ENCODE peak calls at places on chromosomes 11 and 22, in six cellular contexts. One of them, this sample, is unnamed.

GRCh38 chr22:23833017-23833795 is 5.6 kb downstream of the DERL3 start:
- DNase-seq in activated B cell treated with CpG ODN at 0.5 μM for 24 hours: peak
- DNase-seq in ACHN: no peak
- DNase-seq in CD4-positive, CD25-positive, alpha-beta regulatory T cell: no peak
- DNase-seq in hepatic stellate cell: no peak
- DNase-seq in globus pallidus: no peak
- DNase-seq in this sample: no peak

GRCh38 chr11:57001674-57002401 is 13.1 kb downstream of the OR5AK2 start:
- DNase-seq in activated B cell treated with CpG ODN at 0.5 μM for 24 hours: no peak
- DNase-seq in ACHN: no peak
- DNase-seq in CD4-positive, CD25-positive, alpha-beta regulatory T cell: no peak
- DNase-seq in hepatic stellate cell: no peak
- DNase-seq in globus pallidus: no peak
- DNase-seq in this sample: no peak

GRCh38 chr22:33539902-33540751 is 380.1 kb downstream of the LARGE1 start:
- DNase-seq in activated B cell treated with CpG ODN at 0.5 μM for 24 hours: no peak
- DNase-seq in ACHN: peak
- DNase-seq in CD4-positive, CD25-positive, alpha-beta regulatory T cell: no peak
- DNase-seq in hepatic stellate cell: peak
- DNase-seq in globus pallidus: peak
- DNase-seq in this sample: no peak

GRCh38 chr22:22848364-22848866 is 39.2 kb upstream of the IGLL5 start:
- DNase-seq in activated B cell treated with CpG ODN at 0.5 μM for 24 hours: peak
- DNase-seq in ACHN: peak
- DNase-seq in CD4-positive, CD25-positive, alpha-beta regulatory T cell: peak
- DNase-seq in hepatic stellate cell: peak
- DNase-seq in globus pallidus: peak
- DNase-seq in this sample: peak

GRCh38 chr11:10581481-10582019 is 13.1 kb upstream of the LYVE1 start:
- DNase-seq in activated B cell treated with CpG ODN at 0.5 μM for 24 hours: no peak
- DNase-seq in ACHN: no peak
- DNase-seq in CD4-positive, CD25-positive, alpha-beta regulatory T cell: no peak
- DNase-seq in hepatic stellate cell: no peak
- DNase-seq in globus pallidus: peak
- DNase-seq in this sample: no peak

GRCh38 chr11:67265633-67266423 is 445 bp upstream of the GRK2 start:
- DNase-seq in activated B cell treated with CpG ODN at 0.5 μM for 24 hours: peak
- DNase-seq in ACHN: peak
- DNase-seq in CD4-positive, CD25-positive, alpha-beta regulatory T cell: peak
- DNase-seq in hepatic stellate cell: peak
- DNase-seq in globus pallidus: peak
- DNase-seq in this sample: peak

GRCh38 chr11:65873280-65874156 is 918 bp upstream of the EFEMP2 start:
- DNase-seq in activated B cell treated with CpG ODN at 0.5 μM for 24 hours: peak
- DNase-seq in ACHN: peak
- DNase-seq in CD4-positive, CD25-positive, alpha-beta regulatory T cell: peak
- DNase-seq in hepatic stellate cell: peak
- DNase-seq in globus pallidus: peak
- DNase-seq in this sample: peak

GRCh38 chr11:76008474-76008873 is 193.5 kb downstream of the UVRAG start:
- DNase-seq in activated B cell treated with CpG ODN at 0.5 μM for 24 hours: no peak
- DNase-seq in ACHN: no peak
- DNase-seq in CD4-positive, CD25-positive, alpha-beta regulatory T cell: no peak
- DNase-seq in hepatic stellate cell: peak
- DNase-seq in globus pallidus: no peak
- DNase-seq in this sample: no peak

GRCh38 chr11:10390375-10390774 is 64.7 kb upstream of the AMPD3 start:
- DNase-seq in activated B cell treated with CpG ODN at 0.5 μM for 24 hours: no peak
- DNase-seq in ACHN: no peak
- DNase-seq in CD4-positive, CD25-positive, alpha-beta regulatory T cell: no peak
- DNase-seq in hepatic stellate cell: no peak
- DNase-seq in globus pallidus: no peak
- DNase-seq in this sample: no peak

GRCh38 chr11:128409476-128409875 is 177.9 kb downstream of the ETS1 start:
- DNase-seq in activated B cell treated with CpG ODN at 0.5 μM for 24 hours: no peak
- DNase-seq in ACHN: no peak
- DNase-seq in CD4-positive, CD25-positive, alpha-beta regulatory T cell: no peak
- DNase-seq in hepatic stellate cell: no peak
- DNase-seq in globus pallidus: no peak
- DNase-seq in this sample: no peak

GRCh38 chr11:1565173-1565903 is 6.7 kb downstream of the DUSP8 start:
- DNase-seq in activated B cell treated with CpG ODN at 0.5 μM for 24 hours: no peak
- DNase-seq in ACHN: no peak
- DNase-seq in CD4-positive, CD25-positive, alpha-beta regulatory T cell: no peak
- DNase-seq in hepatic stellate cell: no peak
- DNase-seq in globus pallidus: no peak
- DNase-seq in this sample: peak

GRCh38 chr11:17531071-17531817 is 13.0 kb downstream of the USH1C start:
- DNase-seq in activated B cell treated with CpG ODN at 0.5 μM for 24 hours: no peak
- DNase-seq in ACHN: no peak
- DNase-seq in CD4-positive, CD25-positive, alpha-beta regulatory T cell: no peak
- DNase-seq in hepatic stellate cell: no peak
- DNase-seq in globus pallidus: no peak
- DNase-seq in this sample: no peak

GRCh38 chr11:133842053-133842452 is 3.3 kb downstream of the SPATA19 start:
- DNase-seq in activated B cell treated with CpG ODN at 0.5 μM for 24 hours: no peak
- DNase-seq in ACHN: no peak
- DNase-seq in CD4-positive, CD25-positive, alpha-beta regulatory T cell: no peak
- DNase-seq in hepatic stellate cell: no peak
- DNase-seq in globus pallidus: no peak
- DNase-seq in this sample: no peak

GRCh38 chr11:107770546-107770945 is 58.7 kb upstream of the SLN start:
- DNase-seq in activated B cell treated with CpG ODN at 0.5 μM for 24 hours: no peak
- DNase-seq in ACHN: no peak
- DNase-seq in CD4-positive, CD25-positive, alpha-beta regulatory T cell: no peak
- DNase-seq in hepatic stellate cell: peak
- DNase-seq in globus pallidus: no peak
- DNase-seq in this sample: no peak

GRCh38 chr11:88474655-88475054 is 137.1 kb upstream of the CTSC start:
- DNase-seq in activated B cell treated with CpG ODN at 0.5 μM for 24 hours: no peak
- DNase-seq in ACHN: no peak
- DNase-seq in CD4-positive, CD25-positive, alpha-beta regulatory T cell: no peak
- DNase-seq in hepatic stellate cell: no peak
- DNase-seq in globus pallidus: no peak
- DNase-seq in this sample: no peak

GRCh38 chr11:11989774-11990744 is 18.4 kb downstream of the DKK3 start:
- DNase-seq in activated B cell treated with CpG ODN at 0.5 μM for 24 hours: no peak
- DNase-seq in ACHN: no peak
- DNase-seq in CD4-positive, CD25-positive, alpha-beta regulatory T cell: no peak
- DNase-seq in hepatic stellate cell: no peak
- DNase-seq in globus pallidus: no peak
- DNase-seq in this sample: no peak

GRCh38 chr11:124520253-124520854 is 23.1 kb downstream of the OR8B12 start:
- DNase-seq in activated B cell treated with CpG ODN at 0.5 μM for 24 hours: no peak
- DNase-seq in ACHN: no peak
- DNase-seq in CD4-positive, CD25-positive, alpha-beta regulatory T cell: no peak
- DNase-seq in hepatic stellate cell: no peak
- DNase-seq in globus pallidus: no peak
- DNase-seq in this sample: no peak

GRCh38 chr11:62921573-62922188 is 518 bp upstream of the CHRM1 start:
- DNase-seq in activated B cell treated with CpG ODN at 0.5 μM for 24 hours: no peak
- DNase-seq in ACHN: no peak
- DNase-seq in CD4-positive, CD25-positive, alpha-beta regulatory T cell: no peak
- DNase-seq in hepatic stellate cell: peak
- DNase-seq in globus pallidus: no peak
- DNase-seq in this sample: no peak

GRCh38 chr22:32985899-32986772 is 72.0 kb downstream of the SYN3 start:
- DNase-seq in activated B cell treated with CpG ODN at 0.5 μM for 24 hours: no peak
- DNase-seq in ACHN: peak
- DNase-seq in CD4-positive, CD25-positive, alpha-beta regulatory T cell: peak
- DNase-seq in hepatic stellate cell: peak
- DNase-seq in globus pallidus: peak
- DNase-seq in this sample: peak

GRCh38 chr11:130403301-130403804 is 25.1 kb downstream of the ADAMTS8 start:
- DNase-seq in activated B cell treated with CpG ODN at 0.5 μM for 24 hours: no peak
- DNase-seq in ACHN: peak
- DNase-seq in CD4-positive, CD25-positive, alpha-beta regulatory T cell: no peak
- DNase-seq in hepatic stellate cell: peak
- DNase-seq in globus pallidus: peak
- DNase-seq in this sample: peak

GRCh38 chr11:66277475-66278391 is at the start of gene CNIH2:
- DNase-seq in activated B cell treated with CpG ODN at 0.5 μM for 24 hours: peak
- DNase-seq in ACHN: peak
- DNase-seq in CD4-positive, CD25-positive, alpha-beta regulatory T cell: peak
- DNase-seq in hepatic stellate cell: peak
- DNase-seq in globus pallidus: no peak
- DNase-seq in this sample: no peak

GRCh38 chr11:131371791-131372104 is 1.3 kb downstream of the NTM start:
- DNase-seq in activated B cell treated with CpG ODN at 0.5 μM for 24 hours: no peak
- DNase-seq in ACHN: no peak
- DNase-seq in CD4-positive, CD25-positive, alpha-beta regulatory T cell: no peak
- DNase-seq in hepatic stellate cell: no peak
- DNase-seq in globus pallidus: peak
- DNase-seq in this sample: no peak

GRCh38 chr22:48098243-48098935 is 1335.9 kb downstream of the TBC1D22A start:
- DNase-seq in activated B cell treated with CpG ODN at 0.5 μM for 24 hours: no peak
- DNase-seq in ACHN: no peak
- DNase-seq in CD4-positive, CD25-positive, alpha-beta regulatory T cell: peak
- DNase-seq in hepatic stellate cell: no peak
- DNase-seq in globus pallidus: no peak
- DNase-seq in this sample: no peak

GRCh38 chr11:17498475-17498874 is 21.8 kb upstream of the ABCC8 start:
- DNase-seq in activated B cell treated with CpG ODN at 0.5 μM for 24 hours: no peak
- DNase-seq in ACHN: no peak
- DNase-seq in CD4-positive, CD25-positive, alpha-beta regulatory T cell: no peak
- DNase-seq in hepatic stellate cell: no peak
- DNase-seq in globus pallidus: no peak
- DNase-seq in this sample: peak

GRCh38 chr11:70581991-70582885 is 183.9 kb downstream of the CTTN start:
- DNase-seq in activated B cell treated with CpG ODN at 0.5 μM for 24 hours: no peak
- DNase-seq in ACHN: no peak
- DNase-seq in CD4-positive, CD25-positive, alpha-beta regulatory T cell: no peak
- DNase-seq in hepatic stellate cell: no peak
- DNase-seq in globus pallidus: no peak
- DNase-seq in this sample: no peak

GRCh38 chr11:47415949-47416472 is 7.6 kb downstream of the SLC39A13 start:
- DNase-seq in activated B cell treated with CpG ODN at 0.5 μM for 24 hours: no peak
- DNase-seq in ACHN: peak
- DNase-seq in CD4-positive, CD25-positive, alpha-beta regulatory T cell: no peak
- DNase-seq in hepatic stellate cell: peak
- DNase-seq in globus pallidus: no peak
- DNase-seq in this sample: no peak

GRCh38 chr22:26646158-26646557 is 11.2 kb upstream of the MIAT start:
- DNase-seq in activated B cell treated with CpG ODN at 0.5 μM for 24 hours: no peak
- DNase-seq in ACHN: no peak
- DNase-seq in CD4-positive, CD25-positive, alpha-beta regulatory T cell: no peak
- DNase-seq in hepatic stellate cell: peak
- DNase-seq in globus pallidus: no peak
- DNase-seq in this sample: no peak

GRCh38 chr11:48055292-48056132 is 75.2 kb downstream of the PTPRJ start:
- DNase-seq in activated B cell treated with CpG ODN at 0.5 μM for 24 hours: no peak
- DNase-seq in ACHN: peak
- DNase-seq in CD4-positive, CD25-positive, alpha-beta regulatory T cell: peak
- DNase-seq in hepatic stellate cell: no peak
- DNase-seq in globus pallidus: no peak
- DNase-seq in this sample: no peak

GRCh38 chr11:116130122-116130521 is 625.9 kb upstream of the CADM1 start:
- DNase-seq in activated B cell treated with CpG ODN at 0.5 μM for 24 hours: no peak
- DNase-seq in ACHN: no peak
- DNase-seq in CD4-positive, CD25-positive, alpha-beta regulatory T cell: no peak
- DNase-seq in hepatic stellate cell: no peak
- DNase-seq in globus pallidus: no peak
- DNase-seq in this sample: no peak

GRCh38 chr22:28609921-28610320 is 69.7 kb downstream of the TTC28 start:
- DNase-seq in activated B cell treated with CpG ODN at 0.5 μM for 24 hours: no peak
- DNase-seq in ACHN: no peak
- DNase-seq in CD4-positive, CD25-positive, alpha-beta regulatory T cell: no peak
- DNase-seq in hepatic stellate cell: no peak
- DNase-seq in globus pallidus: no peak
- DNase-seq in this sample: no peak

GRCh38 chr11:2516276-2517015 is 71.6 kb downstream of the KCNQ1 start:
- DNase-seq in activated B cell treated with CpG ODN at 0.5 μM for 24 hours: no peak
- DNase-seq in ACHN: no peak
- DNase-seq in CD4-positive, CD25-positive, alpha-beta regulatory T cell: no peak
- DNase-seq in hepatic stellate cell: no peak
- DNase-seq in globus pallidus: no peak
- DNase-seq in this sample: peak

GRCh38 chr22:31211504-31211861 is 615 bp upstream of the LIMK2 start:
- DNase-seq in activated B cell treated with CpG ODN at 0.5 μM for 24 hours: no peak
- DNase-seq in ACHN: no peak
- DNase-seq in CD4-positive, CD25-positive, alpha-beta regulatory T cell: no peak
- DNase-seq in hepatic stellate cell: no peak
- DNase-seq in globus pallidus: no peak
- DNase-seq in this sample: no peak

GRCh38 chr11:130947481-130947880 is 31.2 kb upstream of the SNX19 start:
- DNase-seq in activated B cell treated with CpG ODN at 0.5 μM for 24 hours: no peak
- DNase-seq in ACHN: no peak
- DNase-seq in CD4-positive, CD25-positive, alpha-beta regulatory T cell: no peak
- DNase-seq in hepatic stellate cell: no peak
- DNase-seq in globus pallidus: no peak
- DNase-seq in this sample: no peak

GRCh38 chr11:12540075-12540685 is 134.0 kb upstream of the TEAD1 start:
- DNase-seq in activated B cell treated with CpG ODN at 0.5 μM for 24 hours: no peak
- DNase-seq in ACHN: peak
- DNase-seq in CD4-positive, CD25-positive, alpha-beta regulatory T cell: no peak
- DNase-seq in hepatic stellate cell: no peak
- DNase-seq in globus pallidus: no peak
- DNase-seq in this sample: no peak

GRCh38 chr22:41619979-41620645 is 731 bp downstream of the DESI1 start:
- DNase-seq in activated B cell treated with CpG ODN at 0.5 μM for 24 hours: peak
- DNase-seq in ACHN: peak
- DNase-seq in CD4-positive, CD25-positive, alpha-beta regulatory T cell: peak
- DNase-seq in hepatic stellate cell: peak
- DNase-seq in globus pallidus: peak
- DNase-seq in this sample: peak

GRCh38 chr11:26227311-26227710 is 104.6 kb upstream of the ANO3 start:
- DNase-seq in activated B cell treated with CpG ODN at 0.5 μM for 24 hours: no peak
- DNase-seq in ACHN: peak
- DNase-seq in CD4-positive, CD25-positive, alpha-beta regulatory T cell: no peak
- DNase-seq in hepatic stellate cell: peak
- DNase-seq in globus pallidus: peak
- DNase-seq in this sample: no peak

GRCh38 chr11:67195971-67196418 is 70.3 kb upstream of the GRK2 start:
- DNase-seq in activated B cell treated with CpG ODN at 0.5 μM for 24 hours: no peak
- DNase-seq in ACHN: no peak
- DNase-seq in CD4-positive, CD25-positive, alpha-beta regulatory T cell: no peak
- DNase-seq in hepatic stellate cell: no peak
- DNase-seq in globus pallidus: no peak
- DNase-seq in this sample: no peak

GRCh38 chr22:30823015-30823370 is 128.3 kb downstream of the OSBP2 start:
- DNase-seq in activated B cell treated with CpG ODN at 0.5 μM for 24 hours: no peak
- DNase-seq in ACHN: no peak
- DNase-seq in CD4-positive, CD25-positive, alpha-beta regulatory T cell: no peak
- DNase-seq in hepatic stellate cell: peak
- DNase-seq in globus pallidus: no peak
- DNase-seq in this sample: peak

GRCh38 chr11:133269272-133269671 is 263.0 kb downstream of the OPCML start:
- DNase-seq in activated B cell treated with CpG ODN at 0.5 μM for 24 hours: no peak
- DNase-seq in ACHN: no peak
- DNase-seq in CD4-positive, CD25-positive, alpha-beta regulatory T cell: no peak
- DNase-seq in hepatic stellate cell: no peak
- DNase-seq in globus pallidus: no peak
- DNase-seq in this sample: no peak

This sample was measured in H9.